ENCODE peak calls at places on chromosomes 11 and 22, in ten cellular contexts. E is activated T-helper 1 cell treated with anti-CD3 and anti-CD28 coated beads, Interleukin-12 subunit alpha, Interleukin-12 subunit beta, Interleukin-2, Interleukin-4 antibody, amounts not matched to agents 30 ng/mL and 10 ng/mL and 1 ng/mL, durations not matched to agents 14 hours and 24 hours and 36 hours; J is T-helper 2 cell; F is astrocyte of the spinal cord; Y is fibroblast of pulmonary artery; O is CD8-positive, alpha-beta memory T cell; I is PC-3; H is activated CD4-positive, alpha-beta T cell treated with anti-CD3 and anti-CD28 coated beads, Interleukin-2, amount 10 ng/mL, durations not matched to agents 7 days and 5 days; U is neuronal stem cell; N is lower lobe of right lung. D is an unnamed sample.
A peak's percentile ranks its signal among the peaks of the same experiment; 100 is the strongest.

GRCh38 chr11:8503872-8504491 is 90.0 kb downstream of the STK33 start:
- DNase-seq in E (no peak), J (no peak), F (no peak), Y (no peak), O (no peak), I (no peak), H (no peak), U (no peak), N (no peak), D (no peak)

GRCh38 chr22:43882122-43882767 is 9.6 kb downstream of the PNPLA5 start:
- DNase-seq in E (no peak), J (no peak), F (no peak), Y (no peak), O (no peak), I (no peak), H (no peak), U (no peak), N (no peak), D (no peak)

GRCh38 chr11:123202723-123203122 is 7.7 kb upstream of the CLMP start:
- DNase-seq in E (no peak), J (no peak), F (no peak), Y (no peak), O (no peak), I (no peak), H (no peak), U (no peak), N (no peak), D (no peak)

GRCh38 chr11:11574373-11574772 is 47.4 kb downstream of the GALNT18 start:
- DNase-seq in E (no peak), J (no peak), F (no peak), Y (no peak), O (no peak), I (no peak), H (no peak), U (no peak), N (no peak), D (no peak)

GRCh38 chr22:36546932-36547331 is 18.0 kb upstream of the EIF3D start:
- DNase-seq in E (no peak), J (no peak), F (peak; percentile 54), Y (peak; percentile 61), O (no peak), I (peak; percentile 93), H (no peak), U (no peak), N (no peak), D (no peak)

GRCh38 chr11:67167086-67167485 is 48.0 kb downstream of the KDM2A start:
- DNase-seq in E (no peak), J (no peak), F (no peak), Y (no peak), O (no peak), I (no peak), H (no peak), U (no peak), N (no peak), D (no peak)

GRCh38 chr11:17753153-17753552 is 18.6 kb downstream of the KCNC1 start:
- DNase-seq in E (no peak), J (no peak), F (no peak), Y (no peak), O (no peak), I (no peak), H (no peak), U (no peak), N (peak; percentile 33), D (no peak)

GRCh38 chr11:115462004-115462541 is 42.1 kb downstream of the CADM1 start:
- DNase-seq in E (no peak), J (no peak), F (no peak), Y (no peak), O (no peak), I (no peak), H (no peak), U (no peak), N (no peak), D (no peak)

GRCh38 chr11:556175-556699 is 4.3 kb downstream of the LMNTD2 start:
- DNase-seq in E (no peak), J (no peak), F (no peak), Y (no peak), O (no peak), I (no peak), H (no peak), U (no peak), N (no peak), D (no peak)

GRCh38 chr11:36149538-36150242 is 139.5 kb downstream of the COMMD9 start:
- DNase-seq in E (peak; percentile 14), J (no peak), F (peak; percentile 99), Y (peak; percentile 98), O (no peak), I (peak; percentile 99), H (peak; percentile 11), U (peak; percentile 35), N (peak; percentile 43), D (no peak)

GRCh38 chr11:124872741-124873140 is 7.5 kb downstream of the ROBO3 start:
- DNase-seq in E (no peak), J (no peak), F (no peak), Y (no peak), O (no peak), I (no peak), H (no peak), U (no peak), N (no peak), D (no peak)

GRCh38 chr11:83054001-83054400 is 17.7 kb downstream of the RAB30 start:
- DNase-seq in E (no peak), J (no peak), F (no peak), Y (no peak), O (no peak), I (no peak), H (no peak), U (no peak), N (no peak), D (peak; percentile 70)

GRCh38 chr22:27576815-27577564 is 224.6 kb downstream of the MN1 start:
- DNase-seq in E (no peak), J (no peak), F (peak; percentile 80), Y (peak; percentile 95), O (no peak), I (no peak), H (no peak), U (no peak), N (no peak), D (no peak)

GRCh38 chr11:64249563-64250405 is 1.5 kb upstream of the PLCB3 start:
- DNase-seq in E (no peak), J (no peak), F (no peak), Y (no peak), O (no peak), I (no peak), H (no peak), U (no peak), N (no peak), D (no peak)

GRCh38 chr11:75576445-75577049 is 14.5 kb downstream of the SERPINH1 start:
- DNase-seq in E (no peak), J (no peak), F (peak; percentile 46), Y (peak; percentile 53), O (no peak), I (no peak), H (no peak), U (no peak), N (peak; percentile 88), D (peak; percentile 77)

GRCh38 chr11:47143322-47143721 is 33.4 kb downstream of the ARFGAP2 start:
- DNase-seq in E (no peak), J (no peak), F (peak; percentile 84), Y (peak; percentile 68), O (no peak), I (peak; percentile 55), H (no peak), U (no peak), N (no peak), D (no peak)

GRCh38 chr11:10490398-10491232 is 35.6 kb downstream of the AMPD3 start:
- DNase-seq in E (no peak), J (no peak), F (peak; percentile 95), Y (peak; percentile 93), O (no peak), I (peak; percentile 97), H (no peak), U (peak; percentile 37), N (peak; percentile 44), D (no peak)

GRCh38 chr11:125070699-125071254 is 7.7 kb downstream of the SLC37A2 start:
- DNase-seq in E (no peak), J (no peak), F (peak; percentile 31), Y (peak; percentile 77), O (no peak), I (peak; percentile 87), H (no peak), U (no peak), N (peak; percentile 87), D (peak; percentile 54)

GRCh38 chr11:40877256-40877655 is 582.2 kb downstream of the LRRC4C start:
- DNase-seq in E (no peak), J (no peak), F (no peak), Y (no peak), O (no peak), I (peak; percentile 68), H (no peak), U (no peak), N (no peak), D (no peak)

GRCh38 chr11:108705061-108705460 is 40.2 kb downstream of the DDX10 start:
- DNase-seq in E (no peak), J (no peak), F (no peak), Y (no peak), O (no peak), I (no peak), H (no peak), U (no peak), N (no peak), D (no peak)

GRCh38 chr22:27775087-27775697 is 26.4 kb downstream of the MN1 start:
- DNase-seq in E (no peak), J (no peak), F (no peak), Y (no peak), O (no peak), I (no peak), H (no peak), U (no peak), N (no peak), D (no peak)

GRCh38 chr22:22709719-22710445 is 65.5 kb downstream of the GGTLC2 start:
- DNase-seq in E (no peak), J (no peak), F (no peak), Y (no peak), O (no peak), I (peak; percentile 18), H (no peak), U (no peak), N (no peak), D (no peak)

GRCh38 chr11:114229062-114229450 is 67.1 kb upstream of the NNMT start:
- DNase-seq in E (no peak), J (no peak), F (no peak), Y (no peak), O (no peak), I (no peak), H (no peak), U (no peak), N (no peak), D (no peak)

GRCh38 chr11:86456075-86456939 is 81.6 kb downstream of the CCDC81 start:
- DNase-seq in E (peak; percentile 71), J (peak; percentile 70), F (peak; percentile 82), Y (peak; percentile 88), O (peak; percentile 33), I (peak; percentile 89), H (peak; percentile 85), U (peak; percentile 88), N (peak; percentile 76), D (peak; percentile 32)

GRCh38 chr11:119722281-119722794 is 6.7 kb downstream of the NECTIN1 start:
- DNase-seq in E (no peak), J (no peak), F (no peak), Y (no peak), O (no peak), I (no peak), H (no peak), U (no peak), N (no peak), D (no peak)

GRCh38 chr11:19241260-19242183 is 777 bp upstream of the E2F8 start:
- DNase-seq in E (peak; percentile 58), J (peak; percentile 5), F (peak; percentile 6), Y (no peak), O (no peak), I (peak; percentile 63), H (peak; percentile 73), U (peak; percentile 45), N (peak; percentile 61), D (no peak)